ENCODE peak calls at places on chromosomes 4 and X, in ten cellular contexts. One of them, this sample, is unnamed.

GRCh38 chr4:70505152-70505748 is 13.1 kb upstream of the AMTN start:
- DNase-seq in tibial nerve: peak
- DNase-seq in foreskin fibroblast: peak
- DNase-seq in stomach: peak
- DNase-seq in sigmoid colon: no peak
- DNase-seq in choroid plexus epithelial cell: peak
- DNase-seq in neural progenitor cell: peak
- DNase-seq in AG10803: peak
- DNase-seq in HCT116: peak
- DNase-seq in Peyer's patch: peak
- DNase-seq in this sample: peak

GRCh38 chrX:16785247-16786138 is 773 bp upstream of the TXLNG start:
- DNase-seq in tibial nerve: peak
- DNase-seq in foreskin fibroblast: no peak
- DNase-seq in stomach: peak
- DNase-seq in sigmoid colon: peak
- DNase-seq in choroid plexus epithelial cell: no peak
- DNase-seq in neural progenitor cell: peak
- DNase-seq in AG10803: no peak
- DNase-seq in HCT116: no peak
- DNase-seq in Peyer's patch: peak
- DNase-seq in this sample: peak

GRCh38 chr4:76216975-76217814 is 3.6 kb upstream of the SCARB2 start:
- DNase-seq in tibial nerve: no peak
- DNase-seq in foreskin fibroblast: no peak
- DNase-seq in stomach: no peak
- DNase-seq in sigmoid colon: no peak
- DNase-seq in choroid plexus epithelial cell: no peak
- DNase-seq in neural progenitor cell: no peak
- DNase-seq in AG10803: no peak
- DNase-seq in HCT116: no peak
- DNase-seq in Peyer's patch: no peak
- DNase-seq in this sample: no peak

GRCh38 chrX:130093271-130093670 is 17.0 kb downstream of the ELF4 start:
- DNase-seq in tibial nerve: no peak
- DNase-seq in foreskin fibroblast: no peak
- DNase-seq in stomach: no peak
- DNase-seq in sigmoid colon: no peak
- DNase-seq in choroid plexus epithelial cell: no peak
- DNase-seq in neural progenitor cell: no peak
- DNase-seq in AG10803: no peak
- DNase-seq in HCT116: no peak
- DNase-seq in Peyer's patch: no peak
- DNase-seq in this sample: no peak

GRCh38 chr4:93018243-93018642 is 714.5 kb downstream of the GRID2 start:
- DNase-seq in tibial nerve: no peak
- DNase-seq in foreskin fibroblast: no peak
- DNase-seq in stomach: no peak
- DNase-seq in sigmoid colon: no peak
- DNase-seq in choroid plexus epithelial cell: no peak
- DNase-seq in neural progenitor cell: no peak
- DNase-seq in AG10803: no peak
- DNase-seq in HCT116: no peak
- DNase-seq in Peyer's patch: no peak
- DNase-seq in this sample: no peak

GRCh38 chr4:82753238-82753637 is 45.4 kb downstream of the SCD5 start:
- DNase-seq in tibial nerve: no peak
- DNase-seq in foreskin fibroblast: no peak
- DNase-seq in stomach: no peak
- DNase-seq in sigmoid colon: no peak
- DNase-seq in choroid plexus epithelial cell: no peak
- DNase-seq in neural progenitor cell: no peak
- DNase-seq in AG10803: no peak
- DNase-seq in HCT116: no peak
- DNase-seq in Peyer's patch: no peak
- DNase-seq in this sample: no peak

GRCh38 chr4:105944535-105944934 is 49.3 kb downstream of the NPNT start:
- DNase-seq in tibial nerve: no peak
- DNase-seq in foreskin fibroblast: peak
- DNase-seq in stomach: no peak
- DNase-seq in sigmoid colon: no peak
- DNase-seq in choroid plexus epithelial cell: peak
- DNase-seq in neural progenitor cell: no peak
- DNase-seq in AG10803: peak
- DNase-seq in HCT116: no peak
- DNase-seq in Peyer's patch: no peak
- DNase-seq in this sample: no peak

GRCh38 chrX:66914082-66914481 is 275.2 kb upstream of the EDA2R start:
- DNase-seq in tibial nerve: peak
- DNase-seq in foreskin fibroblast: peak
- DNase-seq in stomach: no peak
- DNase-seq in sigmoid colon: no peak
- DNase-seq in choroid plexus epithelial cell: peak
- DNase-seq in neural progenitor cell: peak
- DNase-seq in AG10803: peak
- DNase-seq in HCT116: no peak
- DNase-seq in Peyer's patch: no peak
- DNase-seq in this sample: peak

DNA sequence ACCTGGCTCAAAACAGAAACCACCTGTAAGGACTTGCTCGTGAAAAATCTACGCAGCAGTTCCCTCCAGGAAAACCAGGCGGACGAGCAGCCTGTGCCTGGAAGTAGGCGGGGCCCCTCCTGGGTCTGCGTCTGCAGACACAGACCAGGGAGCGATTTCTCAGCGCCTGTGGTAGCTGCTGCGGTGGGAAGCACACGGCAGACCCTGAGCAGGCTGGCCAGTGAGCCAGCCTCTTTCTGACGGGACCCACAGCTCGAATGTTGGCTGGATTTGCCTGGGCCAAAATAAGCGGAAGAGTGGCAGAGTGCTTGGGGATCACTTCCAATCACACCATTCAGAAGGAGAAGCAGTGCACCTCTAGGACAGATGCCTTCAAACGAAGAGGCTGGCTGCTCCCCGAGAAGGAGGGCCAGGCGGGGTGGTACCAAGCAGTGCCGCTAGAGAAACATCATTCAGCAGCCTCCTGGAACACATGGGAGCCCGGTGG is 86.0 kb downstream of the GATB start:
- DNase-seq in tibial nerve: no peak
- DNase-seq in foreskin fibroblast: peak
- DNase-seq in stomach: peak
- DNase-seq in sigmoid colon: peak
- DNase-seq in choroid plexus epithelial cell: peak
- DNase-seq in neural progenitor cell: peak
- DNase-seq in AG10803: peak
- DNase-seq in HCT116: no peak
- DNase-seq in Peyer's patch: no peak
- DNase-seq in this sample: peak
- TF ChIP-seq CTCF in tibial nerve: peak
- TF ChIP-seq CTCF in foreskin fibroblast: no peak
- TF ChIP-seq CTCF in stomach: no peak
- TF ChIP-seq CTCF in sigmoid colon: no peak
- TF ChIP-seq CTCF in choroid plexus epithelial cell: peak
- TF ChIP-seq CTCF in neural progenitor cell: no peak
- TF ChIP-seq CTCF in AG10803: peak
- TF ChIP-seq CTCF in HCT116: no peak
- TF ChIP-seq CTCF in Peyer's patch: peak
- TF ChIP-seq CTCF in this sample: no peak

GRCh38 chr4:3294401-3295241 is 1.8 kb downstream of the RGS12 start:
- DNase-seq in tibial nerve: no peak
- DNase-seq in foreskin fibroblast: no peak
- DNase-seq in stomach: peak
- DNase-seq in sigmoid colon: no peak
- DNase-seq in choroid plexus epithelial cell: no peak
- DNase-seq in neural progenitor cell: no peak
- DNase-seq in AG10803: no peak
- DNase-seq in HCT116: no peak
- DNase-seq in Peyer's patch: no peak
- DNase-seq in this sample: no peak
- H3K4me3 ChIP-seq in tibial nerve: no peak
- H3K4me3 ChIP-seq in foreskin fibroblast: peak
- H3K4me3 ChIP-seq in stomach: no peak
- H3K4me3 ChIP-seq in sigmoid colon: no peak
- H3K4me3 ChIP-seq in choroid plexus epithelial cell: no peak
- H3K4me3 ChIP-seq in neural progenitor cell: peak
- H3K4me3 ChIP-seq in AG10803: peak
- H3K4me3 ChIP-seq in HCT116: peak
- H3K4me3 ChIP-seq in Peyer's patch: no peak
- H3K4me3 ChIP-seq in this sample: no peak

GRCh38 chr4:10589808-10590207 is 94.8 kb downstream of the CLNK start:
- DNase-seq in tibial nerve: no peak
- DNase-seq in foreskin fibroblast: peak
- DNase-seq in stomach: no peak
- DNase-seq in sigmoid colon: no peak
- DNase-seq in choroid plexus epithelial cell: peak
- DNase-seq in neural progenitor cell: no peak
- DNase-seq in AG10803: peak
- DNase-seq in HCT116: no peak
- DNase-seq in Peyer's patch: no peak
- DNase-seq in this sample: no peak

GRCh38 chr4:10587697-10588096 is 96.9 kb downstream of the CLNK start:
- DNase-seq in tibial nerve: no peak
- DNase-seq in foreskin fibroblast: no peak
- DNase-seq in stomach: no peak
- DNase-seq in sigmoid colon: no peak
- DNase-seq in choroid plexus epithelial cell: peak
- DNase-seq in neural progenitor cell: no peak
- DNase-seq in AG10803: no peak
- DNase-seq in HCT116: no peak
- DNase-seq in Peyer's patch: peak
- DNase-seq in this sample: no peak

GRCh38 chr4:10593130-10593529 is 91.4 kb downstream of the CLNK start:
- DNase-seq in tibial nerve: no peak
- DNase-seq in foreskin fibroblast: no peak
- DNase-seq in stomach: no peak
- DNase-seq in sigmoid colon: no peak
- DNase-seq in choroid plexus epithelial cell: peak
- DNase-seq in neural progenitor cell: peak
- DNase-seq in AG10803: no peak
- DNase-seq in HCT116: peak
- DNase-seq in Peyer's patch: no peak
- DNase-seq in this sample: no peak

GRCh38 chr4:10589308-10589707 is 95.3 kb downstream of the CLNK start:
- DNase-seq in tibial nerve: no peak
- DNase-seq in foreskin fibroblast: peak
- DNase-seq in stomach: no peak
- DNase-seq in sigmoid colon: no peak
- DNase-seq in choroid plexus epithelial cell: peak
- DNase-seq in neural progenitor cell: peak
- DNase-seq in AG10803: no peak
- DNase-seq in HCT116: no peak
- DNase-seq in Peyer's patch: no peak
- DNase-seq in this sample: no peak

DNA sequence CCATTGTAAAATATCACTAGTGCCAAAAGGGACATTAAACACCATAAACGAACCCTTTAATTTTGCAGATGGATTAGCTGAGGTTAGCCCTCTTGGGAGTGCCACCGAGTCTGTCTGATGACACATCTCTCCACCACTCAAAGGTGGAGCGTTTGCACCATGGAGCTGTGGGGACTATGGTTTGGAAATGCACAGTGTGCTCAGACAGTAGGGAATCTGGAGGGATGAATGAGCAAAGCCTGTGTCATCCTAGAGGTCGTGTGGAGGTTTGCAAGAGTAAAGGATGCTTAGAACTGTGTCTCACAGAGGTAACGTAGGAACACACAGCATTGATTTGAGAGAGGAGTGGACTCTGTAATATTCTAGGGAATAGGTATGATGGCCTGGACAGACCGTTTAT is 93.7 kb downstream of the CLNK start:
- DNase-seq in tibial nerve: no peak
- DNase-seq in foreskin fibroblast: peak
- DNase-seq in stomach: no peak
- DNase-seq in sigmoid colon: no peak
- DNase-seq in choroid plexus epithelial cell: peak
- DNase-seq in neural progenitor cell: no peak
- DNase-seq in AG10803: peak
- DNase-seq in HCT116: no peak
- DNase-seq in Peyer's patch: no peak
- DNase-seq in this sample: no peak
- TF ChIP-seq CTCF in tibial nerve: no peak
- TF ChIP-seq CTCF in foreskin fibroblast: no peak
- TF ChIP-seq CTCF in stomach: no peak
- TF ChIP-seq CTCF in sigmoid colon: no peak
- TF ChIP-seq CTCF in choroid plexus epithelial cell: peak
- TF ChIP-seq CTCF in neural progenitor cell: no peak
- TF ChIP-seq CTCF in AG10803: peak
- TF ChIP-seq CTCF in HCT116: no peak
- TF ChIP-seq CTCF in Peyer's patch: no peak
- TF ChIP-seq CTCF in this sample: no peak

GRCh38 chr4:73772353-73772752 is 32.0 kb downstream of the CXCL8 start:
- DNase-seq in tibial nerve: no peak
- DNase-seq in foreskin fibroblast: no peak
- DNase-seq in stomach: no peak
- DNase-seq in sigmoid colon: no peak
- DNase-seq in choroid plexus epithelial cell: no peak
- DNase-seq in neural progenitor cell: no peak
- DNase-seq in AG10803: no peak
- DNase-seq in HCT116: no peak
- DNase-seq in Peyer's patch: no peak
- DNase-seq in this sample: no peak

GRCh38 chr4:73780243-73780642 is 39.9 kb downstream of the CXCL8 start:
- DNase-seq in tibial nerve: no peak
- DNase-seq in foreskin fibroblast: no peak
- DNase-seq in stomach: no peak
- DNase-seq in sigmoid colon: no peak
- DNase-seq in choroid plexus epithelial cell: no peak
- DNase-seq in neural progenitor cell: no peak
- DNase-seq in AG10803: no peak
- DNase-seq in HCT116: no peak
- DNase-seq in Peyer's patch: no peak
- DNase-seq in this sample: no peak

GRCh38 chr4:73776363-73776762 is 36.0 kb downstream of the CXCL8 start:
- DNase-seq in tibial nerve: peak
- DNase-seq in foreskin fibroblast: peak
- DNase-seq in stomach: peak
- DNase-seq in sigmoid colon: peak
- DNase-seq in choroid plexus epithelial cell: peak
- DNase-seq in neural progenitor cell: no peak
- DNase-seq in AG10803: peak
- DNase-seq in HCT116: no peak
- DNase-seq in Peyer's patch: no peak
- DNase-seq in this sample: peak

GRCh38 chr4:73780834-73781233 is 40.5 kb downstream of the CXCL8 start:
- DNase-seq in tibial nerve: no peak
- DNase-seq in foreskin fibroblast: peak
- DNase-seq in stomach: no peak
- DNase-seq in sigmoid colon: no peak
- DNase-seq in choroid plexus epithelial cell: no peak
- DNase-seq in neural progenitor cell: no peak
- DNase-seq in AG10803: no peak
- DNase-seq in HCT116: no peak
- DNase-seq in Peyer's patch: no peak
- DNase-seq in this sample: no peak

DNA sequence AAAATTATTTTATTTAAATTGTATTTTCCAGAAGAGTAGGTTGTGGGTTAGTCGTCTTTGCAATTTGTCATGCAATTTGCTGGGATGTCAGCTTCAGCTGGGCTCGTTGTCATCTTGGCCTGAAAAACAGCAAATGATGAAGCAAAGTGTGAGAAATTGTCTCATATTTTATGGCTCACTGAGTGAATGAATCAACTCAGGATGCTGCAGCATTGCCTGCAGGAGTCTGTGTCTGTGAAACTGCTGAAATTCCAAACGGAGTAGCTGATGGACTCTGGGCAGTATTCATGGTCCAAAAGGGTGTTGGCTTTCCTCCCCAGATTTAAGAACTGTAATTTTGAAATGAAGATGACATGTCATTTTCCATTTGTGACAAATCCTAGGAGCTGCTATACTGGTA is 37.2 kb downstream of the CXCL8 start:
- DNase-seq in tibial nerve: no peak
- DNase-seq in foreskin fibroblast: peak
- DNase-seq in stomach: no peak
- DNase-seq in sigmoid colon: no peak
- DNase-seq in choroid plexus epithelial cell: peak
- DNase-seq in neural progenitor cell: no peak
- DNase-seq in AG10803: peak
- DNase-seq in HCT116: no peak
- DNase-seq in Peyer's patch: no peak
- DNase-seq in this sample: no peak
- H3K4me3 ChIP-seq in tibial nerve: no peak
- H3K4me3 ChIP-seq in foreskin fibroblast: no peak
- H3K4me3 ChIP-seq in stomach: no peak
- H3K4me3 ChIP-seq in sigmoid colon: no peak
- H3K4me3 ChIP-seq in choroid plexus epithelial cell: no peak
- H3K4me3 ChIP-seq in neural progenitor cell: no peak
- H3K4me3 ChIP-seq in AG10803: no peak
- H3K4me3 ChIP-seq in HCT116: no peak
- H3K4me3 ChIP-seq in Peyer's patch: no peak
- H3K4me3 ChIP-seq in this sample: no peak